ENCODE peak calls at places on chromosomes 1 and 21, in five cellular contexts. One of them, this sample, is unnamed.

GRCh38 chr1:5748286-5749225 is 243.7 kb downstream of the NPHP4 start:
- DNase-seq in amygdala: no peak
- DNase-seq in CD4-positive, alpha-beta T cell: no peak
- DNase-seq in fibroblast of pulmonary artery: no peak
- DNase-seq in GM12865: no peak
- DNase-seq in this sample: no peak

GRCh38 chr21:31354604-31355443 is 10.8 kb upstream of the TIAM1 start:
- DNase-seq in amygdala: no peak
- DNase-seq in CD4-positive, alpha-beta T cell: peak
- DNase-seq in fibroblast of pulmonary artery: peak
- DNase-seq in GM12865: peak
- DNase-seq in this sample: peak

GRCh38 chr1:247013391-247013790 is 5.5 kb upstream of the ZNF695 start:
- DNase-seq in amygdala: no peak
- DNase-seq in CD4-positive, alpha-beta T cell: no peak
- DNase-seq in fibroblast of pulmonary artery: no peak
- DNase-seq in GM12865: no peak
- DNase-seq in this sample: no peak

GRCh38 chr1:163528710-163529348 is 207.1 kb downstream of the NUF2 start:
- DNase-seq in amygdala: no peak
- DNase-seq in CD4-positive, alpha-beta T cell: no peak
- DNase-seq in fibroblast of pulmonary artery: peak
- DNase-seq in GM12865: peak
- DNase-seq in this sample: no peak

GRCh38 chr1:4482526-4482925 is 171.9 kb upstream of the AJAP1 start:
- DNase-seq in amygdala: no peak
- DNase-seq in CD4-positive, alpha-beta T cell: no peak
- DNase-seq in fibroblast of pulmonary artery: no peak
- DNase-seq in GM12865: no peak
- DNase-seq in this sample: no peak

GRCh38 chr1:29671446-29671845 is 435.1 kb downstream of the PTPRU start:
- DNase-seq in amygdala: no peak
- DNase-seq in CD4-positive, alpha-beta T cell: no peak
- DNase-seq in fibroblast of pulmonary artery: no peak
- DNase-seq in GM12865: no peak
- DNase-seq in this sample: peak

GRCh38 chr1:39026051-39026946 is at the start of gene NDUFS5:
- DNase-seq in amygdala: peak
- DNase-seq in CD4-positive, alpha-beta T cell: peak
- DNase-seq in fibroblast of pulmonary artery: peak
- DNase-seq in GM12865: peak
- DNase-seq in this sample: peak

GRCh38 chr1:232276651-232277050 is 353.3 kb downstream of the SIPA1L2 start:
- DNase-seq in amygdala: no peak
- DNase-seq in CD4-positive, alpha-beta T cell: no peak
- DNase-seq in fibroblast of pulmonary artery: no peak
- DNase-seq in GM12865: no peak
- DNase-seq in this sample: no peak

GRCh38 chr21:17003763-17004373 is 509.0 kb upstream of the CXADR start:
- DNase-seq in amygdala: no peak
- DNase-seq in CD4-positive, alpha-beta T cell: no peak
- DNase-seq in fibroblast of pulmonary artery: peak
- DNase-seq in GM12865: no peak
- DNase-seq in this sample: no peak

GRCh38 chr1:93839307-93839706 is 39.7 kb downstream of the DNTTIP2 start:
- DNase-seq in amygdala: no peak
- DNase-seq in CD4-positive, alpha-beta T cell: no peak
- DNase-seq in fibroblast of pulmonary artery: peak
- DNase-seq in GM12865: no peak
- DNase-seq in this sample: no peak

GRCh38 chr1:63651110-63651776 is 58.0 kb downstream of the PGM1 start:
- DNase-seq in amygdala: no peak
- DNase-seq in CD4-positive, alpha-beta T cell: no peak
- DNase-seq in fibroblast of pulmonary artery: peak
- DNase-seq in GM12865: no peak
- DNase-seq in this sample: peak

GRCh38 chr1:59393211-59394180 is 96.6 kb downstream of the FGGY start:
- DNase-seq in amygdala: peak
- DNase-seq in CD4-positive, alpha-beta T cell: no peak
- DNase-seq in fibroblast of pulmonary artery: peak
- DNase-seq in GM12865: no peak
- DNase-seq in this sample: no peak

GRCh38 chr1:17441265-17441992 is 2.0 kb upstream of the RCC2 start:
- DNase-seq in amygdala: no peak
- DNase-seq in CD4-positive, alpha-beta T cell: no peak
- DNase-seq in fibroblast of pulmonary artery: peak
- DNase-seq in GM12865: peak
- DNase-seq in this sample: no peak

GRCh38 chr1:53656062-53656915 is 82.7 kb downstream of the GLIS1 start:
- DNase-seq in amygdala: no peak
- DNase-seq in CD4-positive, alpha-beta T cell: no peak
- DNase-seq in fibroblast of pulmonary artery: peak
- DNase-seq in GM12865: no peak
- DNase-seq in this sample: no peak

GRCh38 chr1:109528296-109528695 is 11.4 kb upstream of the GPR61 start:
- DNase-seq in amygdala: no peak
- DNase-seq in CD4-positive, alpha-beta T cell: no peak
- DNase-seq in fibroblast of pulmonary artery: no peak
- DNase-seq in GM12865: no peak
- DNase-seq in this sample: no peak

GRCh38 chr21:34812510-34813265 is 143.9 kb downstream of the CLIC6 start:
- DNase-seq in amygdala: no peak
- DNase-seq in CD4-positive, alpha-beta T cell: no peak
- DNase-seq in fibroblast of pulmonary artery: peak
- DNase-seq in GM12865: no peak
- DNase-seq in this sample: no peak

GRCh38 chr1:111234866-111235265 is 7.4 kb downstream of the CHI3L2 start:
- DNase-seq in amygdala: no peak
- DNase-seq in CD4-positive, alpha-beta T cell: no peak
- DNase-seq in fibroblast of pulmonary artery: no peak
- DNase-seq in GM12865: no peak
- DNase-seq in this sample: no peak

GRCh38 chr1:11482904-11483479 is 4.0 kb downstream of the DISP3 start:
- DNase-seq in amygdala: no peak
- DNase-seq in CD4-positive, alpha-beta T cell: no peak
- DNase-seq in fibroblast of pulmonary artery: no peak
- DNase-seq in GM12865: no peak
- DNase-seq in this sample: no peak

GRCh38 chr1:230744382-230744781 is 2.8 kb upstream of the CAPN9 start:
- DNase-seq in amygdala: no peak
- DNase-seq in CD4-positive, alpha-beta T cell: no peak
- DNase-seq in fibroblast of pulmonary artery: peak
- DNase-seq in GM12865: no peak
- DNase-seq in this sample: no peak

GRCh38 chr1:33050221-33051076 is 13.8 kb upstream of the AK2 start:
- DNase-seq in amygdala: no peak
- DNase-seq in CD4-positive, alpha-beta T cell: no peak
- DNase-seq in fibroblast of pulmonary artery: peak
- DNase-seq in GM12865: no peak
- DNase-seq in this sample: no peak

GRCh38 chr21:17506936-17507335 is 5.9 kb upstream of the CXADR start:
- DNase-seq in amygdala: no peak
- DNase-seq in CD4-positive, alpha-beta T cell: no peak
- DNase-seq in fibroblast of pulmonary artery: no peak
- DNase-seq in GM12865: no peak
- DNase-seq in this sample: no peak

GRCh38 chr1:180181048-180181447 is 26.4 kb downstream of the QSOX1 start:
- DNase-seq in amygdala: no peak
- DNase-seq in CD4-positive, alpha-beta T cell: no peak
- DNase-seq in fibroblast of pulmonary artery: peak
- DNase-seq in GM12865: no peak
- DNase-seq in this sample: no peak

GRCh38 chr1:2255420-2256369 is 27.6 kb downstream of the SKI start:
- DNase-seq in amygdala: no peak
- DNase-seq in CD4-positive, alpha-beta T cell: peak
- DNase-seq in fibroblast of pulmonary artery: peak
- DNase-seq in GM12865: peak
- DNase-seq in this sample: peak

GRCh38 chr21:38244885-38245869 is 11.6 kb upstream of the KCNJ15 start:
- DNase-seq in amygdala: no peak
- DNase-seq in CD4-positive, alpha-beta T cell: peak
- DNase-seq in fibroblast of pulmonary artery: peak
- DNase-seq in GM12865: peak
- DNase-seq in this sample: peak

GRCh38 chr1:29346573-29346972 is 110.3 kb downstream of the PTPRU start:
- DNase-seq in amygdala: peak
- DNase-seq in CD4-positive, alpha-beta T cell: no peak
- DNase-seq in fibroblast of pulmonary artery: no peak
- DNase-seq in GM12865: no peak
- DNase-seq in this sample: no peak

GRCh38 chr1:112267929-112268328 is 128.1 kb upstream of the CTTNBP2NL start:
- DNase-seq in amygdala: no peak
- DNase-seq in CD4-positive, alpha-beta T cell: no peak
- DNase-seq in fibroblast of pulmonary artery: no peak
- DNase-seq in GM12865: peak
- DNase-seq in this sample: no peak

This sample was measured in activated T-helper 2 cell treated with anti-CD3 and anti-CD28 coated beads, Interferon-gamma antibody, Interleukin-2, Interleukin-4, amounts not matched to agents 10 μg/mL and 5 μg/mL and 100 μg/mL, durations not matched to agents 14 hours and 24 hours and 36 hours.